ENCODE peak calls at places on chromosomes 6 and 20, in seven cellular contexts. O is NCI-H2029; K is cardiac muscle cell; F is H1; V is H4; T is fibroblast of mammary gland; M is naive thymus-derived CD8-positive, alpha-beta T cell. Q is an unnamed sample.

GRCh38 chr6:166580076-166581050 is 6.1 kb downstream of the RAMACL start:
- DNase-seq in O (no peak), K (peak), F (no peak), V (no peak), T (no peak), M (no peak), Q (no peak)

GRCh38 chr6:169556758-169557505 is 144.9 kb downstream of the WDR27 start:
- DNase-seq in O (no peak), K (no peak), F (no peak), V (no peak), T (no peak), M (peak), Q (no peak)

GRCh38 chr6:42091718-42092023 is 41.3 kb downstream of the TAF8 start:
- DNase-seq in O (no peak), K (no peak), F (no peak), V (no peak), T (no peak), M (no peak), Q (no peak)

GRCh38 chr20:16916165-16916564 is 168.0 kb downstream of the OTOR start:
- DNase-seq in O (no peak), K (no peak), F (no peak), V (no peak), T (no peak), M (no peak), Q (no peak)

GRCh38 chr6:40440083-40440482 is 147.1 kb downstream of the LRFN2 start:
- DNase-seq in O (peak), K (peak), F (no peak), V (no peak), T (peak), M (no peak), Q (no peak)

GRCh38 chr20:49394264-49394663 is 88.2 kb downstream of the KCNB1 start:
- DNase-seq in O (no peak), K (peak), F (no peak), V (peak), T (peak), M (no peak), Q (no peak)

GRCh38 chr6:157974341-157974894 is 7.2 kb upstream of the SYNJ2 start:
- DNase-seq in O (no peak), K (peak), F (no peak), V (no peak), T (peak), M (no peak), Q (peak)

GRCh38 chr6:41527721-41528408 is 18.3 kb upstream of the FOXP4 start:
- DNase-seq in O (no peak), K (peak), F (no peak), V (no peak), T (peak), M (no peak), Q (no peak)

GRCh38 chr6:3825851-3826581 is 23.2 kb upstream of the FAM50B start:
- DNase-seq in O (no peak), K (peak), F (no peak), V (peak), T (peak), M (no peak), Q (peak)

GRCh38 chr6:27250955-27251671 is 3.6 kb downstream of the PRSS16 start:
- DNase-seq in O (peak), K (peak), F (peak), V (peak), T (no peak), M (peak), Q (no peak)

Q was measured in SJSA1.